ENCODE peak calls at places on chromosome 22, in five cellular contexts. T is HCT116, P is HepG2, I is HL-60, J is transverse colon. R is an unnamed sample.

GRCh38 chr22:48436201-48436931 is 1391.3 kb downstream of the BRD1 start:
- DNase-seq in J (no peak), T (no peak), P (no peak), I (no peak), R (no peak)

GRCh38 chr22:36761553-36762240 is 14.2 kb downstream of the IFT27 start:
- DNase-seq in P (no peak), T (no peak), I (no peak), J (no peak), R (no peak)

GRCh38 chr22:36027960-36028645 is 521 bp downstream of the RBFOX2 start:
- DNase-seq in P (no peak), I (no peak), J (peak; percentile 30), T (no peak), R (no peak)

GRCh38 chr22:38461414-38462081 is 6.3 kb upstream of the KDELR3 start:
- DNase-seq in T (peak; percentile 82), I (peak; percentile 77), P (peak; percentile 71), J (peak; percentile 79), R (no peak)

GRCh38 chr22:37818397-37819099 is 4.6 kb upstream of the GALR3 start:
- DNase-seq in J (peak; percentile 77), I (peak; percentile 73), P (no peak), T (no peak), R (no peak)

GRCh38 chr22:27241430-27242110 is 560.0 kb downstream of the MN1 start:
- DNase-seq in J (no peak), P (no peak), T (no peak), I (no peak), R (no peak)

GRCh38 chr22:29617922-29618629 is 14.6 kb downstream of the NF2 start:
- DNase-seq in J (no peak), I (no peak), T (peak; percentile 71), P (no peak), R (no peak)

GRCh38 chr22:30460147-30460546 is 11.7 kb downstream of the SEC14L3 start:
- DNase-seq in T (no peak), J (peak; percentile 14), I (no peak), P (no peak), R (no peak)

GRCh38 chr22:37008365-37008764 is 10.9 kb downstream of the TST start:
- DNase-seq in P (no peak), J (no peak), I (no peak), T (no peak), R (no peak)

GRCh38 chr22:41245917-41246499 is 5.3 kb upstream of the CHADL start:
- DNase-seq in J (no peak), P (no peak), I (no peak), T (no peak), R (no peak)

GRCh38 chr22:32518351-32518750 is 43.7 kb downstream of the FBXO7 start:
- DNase-seq in I (no peak), P (no peak), J (no peak), T (no peak), R (no peak)

GRCh38 chr22:28917747-28918543 is 34.6 kb downstream of the ZNRF3 start:
- DNase-seq in P (peak; percentile 86), I (no peak), J (peak; percentile 32), T (peak; percentile 74), R (no peak)

GRCh38 chr22:38696606-38697005 is 4.1 kb downstream of the JOSD1 start:
- DNase-seq in I (peak; percentile 32), J (no peak), P (peak; percentile 53), T (peak; percentile 68), R (no peak)

GRCh38 chr22:27212081-27212480 is 554.7 kb downstream of the MIAT start:
- DNase-seq in T (no peak), I (no peak), P (no peak), J (no peak), R (no peak)

GRCh38 chr22:36375071-36375980 is 12.4 kb downstream of the MYH9 start:
- DNase-seq in I (no peak), T (no peak), P (no peak), J (no peak), R (no peak)

GRCh38 chr22:38751422-38752346 is 4.1 kb downstream of the SUN2 start:
- DNase-seq in P (no peak), T (no peak), I (peak; percentile 93), J (peak; percentile 83), R (no peak)

GRCh38 chr22:30838111-30838510 is 130.5 kb downstream of the MORC2 start:
- DNase-seq in T (no peak), J (no peak), P (no peak), I (no peak), R (no peak)

GRCh38 chr22:35582861-35583670 is 34.1 kb downstream of the MB start:
- DNase-seq in I (peak; percentile 53), J (peak; percentile 68), P (peak; percentile 59), T (peak; percentile 65), R (peak; percentile 48)

DNA sequence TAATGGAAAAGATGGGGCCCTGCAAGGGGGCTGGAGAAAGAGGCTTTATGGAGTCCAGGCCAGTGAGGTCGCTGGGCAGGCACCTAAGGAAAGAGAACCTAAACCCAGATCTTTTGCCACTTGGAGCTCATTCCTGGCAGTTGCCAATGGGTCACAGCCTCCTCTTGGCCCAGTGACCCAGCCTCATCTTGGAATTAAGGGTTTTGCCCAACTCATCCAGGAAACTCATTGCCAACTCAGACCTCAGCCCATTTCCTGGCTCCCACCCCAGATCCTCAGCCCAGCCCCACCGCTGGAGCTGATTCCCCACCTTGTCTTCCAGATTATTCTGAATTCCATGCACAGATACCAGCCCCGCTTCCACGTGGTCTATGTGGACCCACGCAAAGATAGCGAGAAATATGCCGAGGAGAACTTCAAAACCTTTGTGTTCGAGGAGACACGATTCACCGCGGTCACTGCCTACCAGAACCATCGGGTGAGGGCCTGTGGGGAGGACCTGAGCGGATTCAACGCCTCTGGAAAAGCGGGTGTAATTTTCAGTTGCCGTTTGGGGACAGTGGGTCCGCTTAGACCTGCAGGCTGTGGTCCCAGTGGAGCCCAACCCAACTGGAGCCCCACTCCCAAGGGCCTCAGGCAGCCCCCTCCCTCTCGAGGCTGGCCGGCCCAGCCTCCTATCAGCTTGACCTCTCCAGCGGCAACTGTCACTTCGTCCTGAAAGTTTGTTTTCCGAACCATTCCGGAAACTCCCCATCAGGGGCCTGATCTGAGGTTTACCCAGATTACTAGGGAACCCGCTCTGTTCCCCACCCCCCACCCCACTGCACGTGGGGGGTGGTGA is 4.3 kb downstream of the TBX1 start:
- DNase-seq in T (no peak), P (no peak), J (no peak), I (no peak), R (no peak)
- H3K4me3 ChIP-seq in T (peak overlapping the region; percentile 87), P (no peak overlapping the region), J (no peak overlapping the region), I (no peak overlapping the region), R (no peak overlapping the region)

GRCh38 chr22:20128902-20129746 is 2.5 kb upstream of the ZDHHC8 start:
- DNase-seq in T (no peak), I (peak; percentile 50), J (peak; percentile 38), P (peak; percentile 49), R (no peak)

GRCh38 chr22:20127318-20127868 is 4.2 kb upstream of the ZDHHC8 start:
- DNase-seq in I (no peak), P (no peak), T (no peak), J (no peak), R (no peak)

GRCh38 chr22:20126284-20127029 is 5.1 kb upstream of the ZDHHC8 start:
- DNase-seq in I (no peak), J (no peak), T (no peak), P (no peak), R (no peak)

GRCh38 chr22:20128619-20128901 is 3.0 kb upstream of the ZDHHC8 start:
- DNase-seq in I (no peak), J (no peak), P (no peak), T (no peak), R (no peak)

DNA sequence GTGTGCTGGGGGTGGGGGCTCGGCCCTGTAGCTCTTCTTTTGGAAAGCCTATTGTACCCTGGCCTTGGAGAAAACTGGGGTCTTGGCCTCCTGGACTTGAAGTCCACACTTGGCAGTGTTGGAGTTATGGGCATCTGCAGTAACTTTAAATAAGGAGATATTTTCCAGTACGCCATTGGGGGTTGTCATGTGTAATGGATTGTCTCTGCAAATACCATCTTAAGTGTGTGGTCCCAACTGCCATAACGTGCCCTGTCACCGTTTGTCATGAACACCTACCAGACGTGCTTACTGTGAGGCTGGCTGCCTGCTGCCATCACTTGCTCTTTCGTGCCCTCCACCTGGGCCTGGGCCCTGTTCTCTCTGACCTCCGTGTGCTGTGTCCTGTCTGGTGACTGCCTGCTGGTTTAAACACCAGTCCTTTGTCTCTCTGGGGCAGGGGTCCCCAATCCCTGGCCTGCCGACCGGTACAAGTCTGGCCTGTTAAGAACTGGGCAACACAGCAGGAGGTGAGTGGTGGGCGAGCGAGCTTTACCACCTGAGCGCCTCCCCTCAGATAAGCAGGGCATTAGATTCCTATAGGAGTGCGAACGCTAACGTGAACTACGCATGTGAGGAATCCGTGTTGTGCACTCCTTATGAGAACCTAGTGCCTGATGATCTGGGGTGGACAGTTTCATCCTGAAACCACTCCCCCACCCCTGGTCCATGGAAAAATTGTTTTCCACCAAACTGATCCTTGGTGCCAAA is 3.6 kb upstream of the ZDHHC8 start:
- DNase-seq in T (no peak), I (no peak), P (no peak), J (no peak), R (no peak)
- TF ChIP-seq POLR2AphosphoS5 in T (no peak), I (no peak), P (no peak), J (no peak), R (no peak)

GRCh38 chr22:45285431-45286058 is 796 bp downstream of the UPK3A start:
- DNase-seq in J (no peak), T (no peak), I (no peak), P (no peak), R (no peak)
- H3K4me3 ChIP-seq in J (no peak overlapping the region), T (peak overlapping the region; percentile 53), I (no peak overlapping the region), P (peak overlapping the region; percentile 37), R (no peak overlapping the region)

GRCh38 chr22:23762866-23763578 is at the start of gene C22orf15:
- DNase-seq in J (no peak), I (no peak), P (no peak), T (no peak), R (no peak)
- TF ChIP-seq POLR2AphosphoS5 in J (no peak), I (no peak), P (no peak), T (no peak), R (no peak)

GRCh38 chr22:50269573-50270301 is 443 bp downstream of the MAPK11 start:
- DNase-seq in I (no peak), P (no peak), J (no peak), T (no peak), R (no peak)
- H3K4me3 ChIP-seq in I (peak overlapping the region; percentile 37), P (no peak overlapping the region), J (peak overlapping the region; percentile 33), T (peak overlapping the region; percentile 65), R (peak overlapping the region; percentile 65)

DNA sequence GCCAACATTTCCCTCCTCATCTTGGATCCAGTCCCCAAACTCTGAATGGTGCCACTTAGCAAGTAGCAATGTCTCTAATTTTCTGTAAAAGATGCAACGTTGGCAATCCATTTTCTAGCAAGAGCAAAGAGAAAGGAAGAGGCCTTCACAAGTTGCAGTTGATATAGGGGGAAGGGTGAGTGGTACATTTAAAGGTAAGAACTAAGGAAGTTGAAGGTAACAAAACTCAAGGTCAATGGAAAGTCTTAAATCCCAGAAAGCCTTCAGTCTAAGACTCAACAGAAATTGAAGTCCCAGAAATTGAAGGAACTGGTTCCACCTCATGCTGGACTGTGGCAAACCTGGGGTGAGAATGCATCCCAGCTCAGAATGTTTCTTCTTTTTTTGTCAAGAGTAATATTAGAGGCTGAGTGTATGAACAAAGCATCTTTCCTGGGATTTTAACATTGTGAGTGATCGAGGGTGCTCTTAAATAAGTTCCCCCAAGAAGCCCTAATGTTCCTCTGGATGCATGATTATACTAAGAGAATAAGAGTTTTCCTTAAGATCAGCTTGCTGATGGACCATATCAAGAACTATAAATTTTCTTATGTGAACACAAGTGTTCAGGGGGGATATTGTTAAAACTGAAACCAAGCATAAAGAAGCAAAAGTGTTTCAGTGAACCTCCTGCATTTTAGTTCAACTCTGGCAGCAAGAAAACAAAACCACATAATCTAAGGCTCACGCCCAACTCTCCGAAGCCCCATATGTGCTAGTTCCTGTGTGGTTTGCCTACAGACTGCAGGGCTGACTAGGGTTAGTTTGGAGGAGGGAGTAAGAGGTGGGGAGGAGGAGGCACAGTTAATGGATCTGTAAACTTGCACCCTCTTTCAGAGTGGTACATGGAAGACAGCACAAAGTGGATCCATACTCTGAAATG is at the start of gene GRAP2:
- DNase-seq in T (no peak), P (no peak), I (peak; percentile 72), J (peak; percentile 32), R (no peak)
- TF ChIP-seq POLR2AphosphoS5 in T (no peak), P (no peak), I (no peak), J (peak; percentile 43), R (no peak)

R was measured in Panc1.